ENCODE peak calls at places on chromosomes 12 and 14, in nine cellular contexts. One of them, this sample, is unnamed.

GRCh38 chr12:30874455-30875313 is 51.9 kb upstream of the TSPAN11 start:
- DNase-seq in lower leg skin: no peak
- DNase-seq in GM06990: no peak
- DNase-seq in psoas muscle: no peak
- DNase-seq in thoracic aorta: no peak
- DNase-seq in breast epithelium: no peak
- DNase-seq in cardiac fibroblast: no peak
- DNase-seq in AG04450: no peak
- DNase-seq in heart right ventricle: peak; percentile 15
- DNase-seq in this sample: no peak

GRCh38 chr12:58915634-58916033 is 4.7 kb downstream of the LRIG3 start:
- DNase-seq in GM06990: no peak
- DNase-seq in cardiac fibroblast: peak; percentile 39
- DNase-seq in AG04450: no peak
- DNase-seq in heart right ventricle: peak; percentile 18
- DNase-seq in psoas muscle: no peak
- DNase-seq in lower leg skin: no peak
- DNase-seq in thoracic aorta: no peak
- DNase-seq in breast epithelium: no peak
- DNase-seq in this sample: no peak

GRCh38 chr12:119682635-119683340 is 14.9 kb downstream of the PRKAB1 start:
- DNase-seq in heart right ventricle: no peak
- DNase-seq in GM06990: no peak
- DNase-seq in cardiac fibroblast: no peak
- DNase-seq in thoracic aorta: no peak
- DNase-seq in lower leg skin: no peak
- DNase-seq in breast epithelium: no peak
- DNase-seq in psoas muscle: no peak
- DNase-seq in AG04450: no peak
- DNase-seq in this sample: no peak

GRCh38 chr12:101172316-101172715 is 37.7 kb downstream of the SLC5A8 start:
- DNase-seq in heart right ventricle: no peak
- DNase-seq in psoas muscle: no peak
- DNase-seq in thoracic aorta: no peak
- DNase-seq in GM06990: no peak
- DNase-seq in lower leg skin: no peak
- DNase-seq in cardiac fibroblast: peak; percentile 14
- DNase-seq in AG04450: no peak
- DNase-seq in breast epithelium: no peak
- DNase-seq in this sample: peak; percentile 7

GRCh38 chr12:101823891-101824290 is 6.9 kb downstream of the GNPTAB start:
- DNase-seq in breast epithelium: peak; percentile 34
- DNase-seq in GM06990: peak; percentile 26
- DNase-seq in lower leg skin: peak; percentile 90
- DNase-seq in heart right ventricle: peak; percentile 26
- DNase-seq in AG04450: no peak
- DNase-seq in psoas muscle: peak; percentile 60
- DNase-seq in cardiac fibroblast: no peak
- DNase-seq in thoracic aorta: no peak
- DNase-seq in this sample: peak; percentile 81

GRCh38 chr14:98689936-98690335 is 582.1 kb downstream of the BCL11B start:
- DNase-seq in cardiac fibroblast: no peak
- DNase-seq in breast epithelium: no peak
- DNase-seq in heart right ventricle: no peak
- DNase-seq in lower leg skin: no peak
- DNase-seq in GM06990: no peak
- DNase-seq in psoas muscle: no peak
- DNase-seq in AG04450: no peak
- DNase-seq in thoracic aorta: no peak
- DNase-seq in this sample: no peak

GRCh38 chr12:48002773-48003218 is 1.5 kb downstream of the COL2A1 start:
- DNase-seq in heart right ventricle: peak; percentile 48
- DNase-seq in lower leg skin: peak; percentile 85
- DNase-seq in GM06990: no peak
- DNase-seq in cardiac fibroblast: peak; percentile 31
- DNase-seq in breast epithelium: no peak
- DNase-seq in thoracic aorta: no peak
- DNase-seq in psoas muscle: peak; percentile 77
- DNase-seq in AG04450: no peak
- DNase-seq in this sample: no peak

GRCh38 chr14:55249423-55249822 is 21.8 kb upstream of the FBXO34 start:
- DNase-seq in cardiac fibroblast: peak; percentile 62
- DNase-seq in heart right ventricle: no peak
- DNase-seq in breast epithelium: no peak
- DNase-seq in lower leg skin: no peak
- DNase-seq in AG04450: no peak
- DNase-seq in psoas muscle: no peak
- DNase-seq in GM06990: no peak
- DNase-seq in thoracic aorta: no peak
- DNase-seq in this sample: no peak

GRCh38 chr12:79413796-79414195 is 277.0 kb downstream of the PAWR start:
- DNase-seq in GM06990: no peak
- DNase-seq in cardiac fibroblast: no peak
- DNase-seq in AG04450: no peak
- DNase-seq in breast epithelium: no peak
- DNase-seq in heart right ventricle: no peak
- DNase-seq in psoas muscle: no peak
- DNase-seq in thoracic aorta: no peak
- DNase-seq in lower leg skin: no peak
- DNase-seq in this sample: no peak

GRCh38 chr14:55102141-55102547 is 26.9 kb upstream of the LGALS3 start:
- DNase-seq in breast epithelium: peak; percentile 92
- DNase-seq in lower leg skin: peak; percentile 96
- DNase-seq in AG04450: peak; percentile 84
- DNase-seq in cardiac fibroblast: peak; percentile 98
- DNase-seq in psoas muscle: peak; percentile 87
- DNase-seq in heart right ventricle: peak; percentile 75
- DNase-seq in GM06990: peak; percentile 85
- DNase-seq in thoracic aorta: no peak
- DNase-seq in this sample: peak; percentile 96

GRCh38 chr12:19909418-19909817 is 458.9 kb upstream of the PDE3A start:
- DNase-seq in heart right ventricle: no peak
- DNase-seq in breast epithelium: no peak
- DNase-seq in psoas muscle: no peak
- DNase-seq in cardiac fibroblast: no peak
- DNase-seq in GM06990: no peak
- DNase-seq in thoracic aorta: no peak
- DNase-seq in lower leg skin: no peak
- DNase-seq in AG04450: no peak
- DNase-seq in this sample: no peak

GRCh38 chr12:50257226-50258166 is 25.8 kb downstream of the LIMA1 start:
- DNase-seq in lower leg skin: no peak
- DNase-seq in cardiac fibroblast: peak; percentile 59
- DNase-seq in breast epithelium: no peak
- DNase-seq in GM06990: no peak
- DNase-seq in AG04450: no peak
- DNase-seq in heart right ventricle: no peak
- DNase-seq in thoracic aorta: no peak
- DNase-seq in psoas muscle: no peak
- DNase-seq in this sample: peak; percentile 18

DNA sequence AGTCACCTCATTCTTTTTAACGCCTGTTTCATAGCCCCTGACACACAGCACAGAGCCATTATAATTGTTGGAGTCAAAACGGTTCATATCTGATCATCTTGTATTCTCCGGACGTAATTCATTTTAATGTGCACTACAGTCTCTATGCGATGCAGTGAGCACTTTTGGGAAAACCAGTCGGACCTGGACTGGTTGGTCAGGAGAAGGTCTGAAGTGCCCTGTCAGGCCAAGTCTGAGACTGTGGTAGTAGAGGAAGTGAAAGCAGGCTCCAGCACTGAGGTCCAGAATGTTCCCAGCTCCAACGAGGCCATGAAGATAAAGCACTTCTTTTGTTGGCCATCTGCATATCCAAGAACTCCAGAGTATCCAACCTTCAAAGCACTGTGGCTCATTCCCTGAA is 117.1 kb upstream of the NCOR2 start:
- DNase-seq in thoracic aorta: no peak
- DNase-seq in lower leg skin: no peak
- DNase-seq in breast epithelium: no peak
- DNase-seq in AG04450: no peak
- DNase-seq in heart right ventricle: no peak
- DNase-seq in psoas muscle: no peak
- DNase-seq in GM06990: no peak
- DNase-seq in cardiac fibroblast: no peak
- DNase-seq in this sample: no peak
- H3K4me3 ChIP-seq in thoracic aorta: peak overlapping the region; percentile 60
- H3K4me3 ChIP-seq in lower leg skin: no peak overlapping the region
- H3K4me3 ChIP-seq in breast epithelium: peak overlapping the region; percentile 55
- H3K4me3 ChIP-seq in AG04450: peak overlapping the region; percentile 33
- H3K4me3 ChIP-seq in heart right ventricle: peak overlapping the region; percentile 33
- H3K4me3 ChIP-seq in psoas muscle: no peak overlapping the region
- H3K4me3 ChIP-seq in GM06990: no peak overlapping the region
- H3K4me3 ChIP-seq in cardiac fibroblast: peak overlapping the region; percentile 6
- H3K4me3 ChIP-seq in this sample: no peak overlapping the region

GRCh38 chr12:117231750-117232149 is 41.5 kb upstream of the FBXO21 start:
- DNase-seq in psoas muscle: peak; percentile 13
- DNase-seq in cardiac fibroblast: no peak
- DNase-seq in heart right ventricle: no peak
- DNase-seq in lower leg skin: no peak
- DNase-seq in AG04450: no peak
- DNase-seq in breast epithelium: no peak
- DNase-seq in GM06990: no peak
- DNase-seq in thoracic aorta: no peak
- DNase-seq in this sample: peak; percentile 16
- TF ChIP-seq CTCF in psoas muscle: no peak
- TF ChIP-seq CTCF in cardiac fibroblast: no peak
- TF ChIP-seq CTCF in heart right ventricle: no peak
- TF ChIP-seq CTCF in lower leg skin: no peak
- TF ChIP-seq CTCF in AG04450: no peak
- TF ChIP-seq CTCF in breast epithelium: no peak
- TF ChIP-seq CTCF in GM06990: peak; percentile 39
- TF ChIP-seq CTCF in thoracic aorta: no peak
- TF ChIP-seq CTCF in this sample: peak; percentile 11

GRCh38 chr14:68975667-68976066 is 3.4 kb downstream of the ACTN1 start:
- DNase-seq in lower leg skin: peak; percentile 91
- DNase-seq in heart right ventricle: no peak
- DNase-seq in cardiac fibroblast: peak; percentile 86
- DNase-seq in psoas muscle: no peak
- DNase-seq in GM06990: no peak
- DNase-seq in thoracic aorta: no peak
- DNase-seq in AG04450: no peak
- DNase-seq in breast epithelium: peak; percentile 52
- DNase-seq in this sample: no peak

GRCh38 chr14:68971411-68972035 is 7.6 kb downstream of the ACTN1 start:
- DNase-seq in psoas muscle: no peak
- DNase-seq in GM06990: no peak
- DNase-seq in thoracic aorta: no peak
- DNase-seq in lower leg skin: no peak
- DNase-seq in cardiac fibroblast: no peak
- DNase-seq in heart right ventricle: no peak
- DNase-seq in breast epithelium: no peak
- DNase-seq in AG04450: no peak
- DNase-seq in this sample: no peak

GRCh38 chr14:68972507-68973272 is 6.4 kb downstream of the ACTN1 start:
- DNase-seq in cardiac fibroblast: no peak
- DNase-seq in lower leg skin: no peak
- DNase-seq in psoas muscle: no peak
- DNase-seq in heart right ventricle: no peak
- DNase-seq in breast epithelium: no peak
- DNase-seq in thoracic aorta: no peak
- DNase-seq in GM06990: no peak
- DNase-seq in AG04450: peak; percentile 88
- DNase-seq in this sample: no peak

GRCh38 chr14:68974759-68975347 is 4.2 kb downstream of the ACTN1 start:
- DNase-seq in cardiac fibroblast: no peak
- DNase-seq in thoracic aorta: no peak
- DNase-seq in AG04450: no peak
- DNase-seq in lower leg skin: no peak
- DNase-seq in breast epithelium: no peak
- DNase-seq in GM06990: no peak
- DNase-seq in psoas muscle: no peak
- DNase-seq in heart right ventricle: no peak
- DNase-seq in this sample: no peak

DNA sequence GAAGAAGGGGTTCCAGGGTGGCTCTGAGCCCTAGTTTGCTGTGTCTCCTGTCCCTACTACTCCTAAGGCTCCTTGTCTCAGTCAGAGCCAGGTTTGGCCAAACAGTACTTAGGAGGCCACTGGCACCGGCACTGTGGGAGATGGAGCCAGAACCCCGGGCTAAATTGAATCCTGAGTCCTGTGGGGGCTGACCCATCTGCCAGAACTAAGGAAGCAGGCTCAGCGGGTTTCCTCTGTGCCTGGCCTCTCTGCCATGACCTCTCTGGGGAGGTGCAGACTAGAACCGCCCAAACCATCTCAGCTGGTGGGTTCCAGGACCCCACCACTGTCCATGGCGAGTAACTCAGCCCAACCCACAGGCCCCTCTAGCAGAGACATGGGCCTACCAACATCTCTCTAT is 5.5 kb downstream of the ACTN1 start:
- DNase-seq in thoracic aorta: no peak
- DNase-seq in GM06990: no peak
- DNase-seq in cardiac fibroblast: no peak
- DNase-seq in heart right ventricle: no peak
- DNase-seq in psoas muscle: no peak
- DNase-seq in breast epithelium: no peak
- DNase-seq in AG04450: no peak
- DNase-seq in lower leg skin: no peak
- DNase-seq in this sample: no peak
- H3K4me3 ChIP-seq in thoracic aorta: peak overlapping the region; percentile 99
- H3K4me3 ChIP-seq in GM06990: no peak overlapping the region
- H3K4me3 ChIP-seq in cardiac fibroblast: no peak overlapping the region
- H3K4me3 ChIP-seq in heart right ventricle: no peak overlapping the region
- H3K4me3 ChIP-seq in psoas muscle: no peak overlapping the region
- H3K4me3 ChIP-seq in breast epithelium: peak overlapping the region; percentile 45
- H3K4me3 ChIP-seq in AG04450: peak overlapping the region; percentile 20
- H3K4me3 ChIP-seq in lower leg skin: no peak overlapping the region
- H3K4me3 ChIP-seq in this sample: no peak overlapping the region

GRCh38 chr12:122123761-122124145 is 45.2 kb downstream of the MLXIP start:
- DNase-seq in psoas muscle: no peak
- DNase-seq in AG04450: no peak
- DNase-seq in heart right ventricle: no peak
- DNase-seq in thoracic aorta: no peak
- DNase-seq in breast epithelium: no peak
- DNase-seq in lower leg skin: no peak
- DNase-seq in cardiac fibroblast: no peak
- DNase-seq in GM06990: no peak
- DNase-seq in this sample: no peak

GRCh38 chr12:122116707-122117535 is 38.4 kb downstream of the MLXIP start:
- DNase-seq in lower leg skin: no peak
- DNase-seq in breast epithelium: no peak
- DNase-seq in GM06990: no peak
- DNase-seq in psoas muscle: no peak
- DNase-seq in heart right ventricle: no peak
- DNase-seq in cardiac fibroblast: no peak
- DNase-seq in thoracic aorta: no peak
- DNase-seq in AG04450: no peak
- DNase-seq in this sample: no peak

GRCh38 chr12:122123051-122123760 is 44.6 kb downstream of the MLXIP start:
- DNase-seq in lower leg skin: peak; percentile 92
- DNase-seq in psoas muscle: peak; percentile 74
- DNase-seq in AG04450: no peak
- DNase-seq in GM06990: peak; percentile 50
- DNase-seq in thoracic aorta: peak; percentile 40
- DNase-seq in heart right ventricle: peak; percentile 44
- DNase-seq in breast epithelium: peak; percentile 45
- DNase-seq in cardiac fibroblast: peak; percentile 85
- DNase-seq in this sample: peak; percentile 66

GRCh38 chr12:122121341-122122192 is 43.0 kb downstream of the MLXIP start:
- DNase-seq in GM06990: no peak
- DNase-seq in AG04450: no peak
- DNase-seq in psoas muscle: no peak
- DNase-seq in thoracic aorta: no peak
- DNase-seq in cardiac fibroblast: no peak
- DNase-seq in breast epithelium: no peak
- DNase-seq in heart right ventricle: no peak
- DNase-seq in lower leg skin: no peak
- DNase-seq in this sample: no peak

GRCh38 chr12:122117979-122118378 is 39.4 kb downstream of the MLXIP start:
- DNase-seq in psoas muscle: no peak
- DNase-seq in cardiac fibroblast: peak; percentile 39
- DNase-seq in heart right ventricle: no peak
- DNase-seq in lower leg skin: no peak
- DNase-seq in AG04450: no peak
- DNase-seq in breast epithelium: no peak
- DNase-seq in GM06990: no peak
- DNase-seq in thoracic aorta: no peak
- DNase-seq in this sample: no peak
- TF ChIP-seq CTCF in psoas muscle: no peak
- TF ChIP-seq CTCF in cardiac fibroblast: no peak
- TF ChIP-seq CTCF in heart right ventricle: no peak
- TF ChIP-seq CTCF in lower leg skin: no peak
- TF ChIP-seq CTCF in AG04450: no peak
- TF ChIP-seq CTCF in breast epithelium: no peak
- TF ChIP-seq CTCF in GM06990: no peak
- TF ChIP-seq CTCF in thoracic aorta: no peak
- TF ChIP-seq CTCF in this sample: no peak